ENCODE peak calls at places on chromosomes 12 and 14, in nine cellular contexts. A is A549, W is WTC11, T is H1, S is HCT116, P is HepG2, D is SK-N-SH, O is K562, L is endothelial cell of umbilical vein. F is an unnamed sample.
A peak's percentile ranks its signal among the peaks of the same experiment; 100 is the strongest.

GRCh38 chr12:6914246-6914947 is at the start of gene ENO2:
- DNase-seq in P (peak; percentile 44), S (no peak), D (peak; percentile 91), O (peak; percentile 56), A (peak; percentile 79), L (peak; percentile 51), T (peak; percentile 72), W (peak; percentile 63), F (peak; percentile 64)

GRCh38 chr12:111781085-111781658 is 14.4 kb downstream of the ALDH2 start:
- DNase-seq in O (no peak), S (no peak), T (no peak), A (no peak), W (no peak), D (no peak), L (no peak), P (no peak), F (no peak)

GRCh38 chr12:110073049-110073831 is 24.9 kb upstream of the C12orf76 start:
- DNase-seq in D (peak; percentile 60), W (no peak), O (no peak), P (no peak), S (no peak), T (peak; percentile 48), A (no peak), L (peak; percentile 30), F (no peak)

GRCh38 chr12:64097346-64098105 is 124.6 kb downstream of the KICS2 start:
- DNase-seq in L (peak; percentile 59), D (no peak), O (no peak), P (no peak), T (no peak), W (no peak), A (no peak), S (no peak), F (no peak)

GRCh38 chr14:64717870-64718269 is 13.6 kb downstream of the PLEKHG3 start:
- DNase-seq in T (no peak), O (no peak), S (no peak), L (no peak), W (peak; percentile 10), D (no peak), A (no peak), P (no peak), F (no peak)

GRCh38 chr12:49847161-49847560 is 4.3 kb upstream of the BCDIN3D start:
- DNase-seq in P (no peak), D (no peak), L (no peak), S (no peak), T (no peak), W (no peak), A (no peak), O (no peak), F (peak; percentile 46)

GRCh38 chr14:32762886-32763285 is 175.8 kb upstream of the NPAS3 start:
- DNase-seq in T (no peak), O (no peak), D (no peak), A (no peak), W (no peak), P (no peak), S (no peak), L (no peak), F (no peak)

GRCh38 chr12:87127272-87127671 is 871.1 kb upstream of the MGAT4C start:
- DNase-seq in W (no peak), O (no peak), P (no peak), L (no peak), S (no peak), T (no peak), A (no peak), D (no peak), F (no peak)

GRCh38 chr14:69699743-69700309 is 67.1 kb upstream of the SRSF5 start:
- DNase-seq in T (no peak), D (no peak), O (no peak), A (no peak), L (no peak), P (no peak), W (no peak), S (no peak), F (no peak)

GRCh38 chr12:84793558-84794367 is 118.8 kb downstream of the SLC6A15 start:
- DNase-seq in W (no peak), P (no peak), S (no peak), D (no peak), L (no peak), O (no peak), T (no peak), A (no peak), F (no peak)

GRCh38 chr14:57346741-57347140 is 43.6 kb upstream of the NAA30 start:
- DNase-seq in T (no peak), P (peak; percentile 87), S (no peak), D (no peak), W (no peak), A (no peak), O (no peak), L (no peak), F (no peak)

GRCh38 chr12:11182529-11182928 is 4.2 kb downstream of the TAS2R42 start:
- DNase-seq in L (no peak), W (no peak), D (no peak), T (no peak), A (no peak), O (no peak), S (no peak), P (no peak), F (no peak)

GRCh38 chr14:104724407-104724980 is 465 bp downstream of the ADSS1 start:
- DNase-seq in A (peak; percentile 38), O (peak; percentile 53), T (no peak), D (peak; percentile 84), P (no peak), S (no peak), L (peak; percentile 28), W (no peak), F (no peak)

GRCh38 chr12:124440841-124441381 is 126.5 kb downstream of the NCOR2 start:
- DNase-seq in D (no peak), L (no peak), W (no peak), S (no peak), A (no peak), T (no peak), P (no peak), O (no peak), F (no peak)

DNA sequence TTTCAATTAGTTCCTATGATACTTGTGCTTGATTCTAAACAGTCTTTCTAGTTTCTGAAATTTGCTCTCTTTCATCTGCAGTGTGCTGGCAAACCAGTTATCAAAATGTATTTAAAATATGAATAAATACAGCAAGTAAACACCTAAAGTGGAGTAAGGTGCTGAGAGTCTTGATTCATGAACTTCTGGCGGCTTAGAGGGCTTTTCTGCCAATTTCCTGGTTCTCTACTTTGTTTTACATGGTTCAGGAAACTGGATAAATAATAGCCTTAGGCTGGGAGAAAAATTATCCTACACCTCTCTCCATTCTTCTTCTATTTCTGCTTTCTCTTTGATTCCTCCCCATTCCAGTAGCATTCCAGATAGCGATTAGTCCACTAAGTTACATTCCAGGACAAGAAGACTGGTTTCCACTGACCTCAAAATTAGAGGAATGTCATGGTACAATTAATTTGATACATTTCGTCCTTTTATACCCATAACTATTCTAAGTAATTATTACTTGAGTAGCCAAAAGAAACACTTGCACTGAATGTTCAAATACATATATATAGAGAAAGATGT is 14.9 kb downstream of the ATP2B1 start:
- DNase-seq in A (no peak), D (no peak), O (no peak), W (no peak), S (no peak), T (no peak), L (peak; percentile 28), P (no peak), F (no peak)
- TF ChIP-seq MAX in A (no peak), D (no peak), O (no peak), W (no peak), S (no peak), T (no peak), L (no peak), P (no peak), F (no peak)

GRCh38 chr12:56221233-56221756 is 427 bp downstream of the RNF41 start:
- DNase-seq in D (peak; percentile 72), W (peak; percentile 62), A (peak; percentile 87), T (peak; percentile 65), O (peak; percentile 27), L (peak; percentile 70), S (no peak), P (no peak), F (no peak)
- TF ChIP-seq MAX in D (peak; percentile 43), W (peak; percentile 0), A (no peak), T (no peak), O (no peak), L (no peak), S (no peak), P (no peak), F (no peak)

GRCh38 chr14:91511014-91511466 is 930 bp upstream of the PPP4R3A start:
- DNase-seq in L (no peak), O (peak; percentile 30), D (peak; percentile 40), W (no peak), S (peak; percentile 15), P (peak; percentile 5), A (peak; percentile 28), T (no peak), F (peak; percentile 58)

GRCh38 chr14:91510171-91511013 is at the start of gene PPP4R3A:
- DNase-seq in T (peak; percentile 93), A (peak; percentile 92), S (peak; percentile 90), O (peak; percentile 93), W (peak; percentile 90), L (peak; percentile 96), P (peak; percentile 86), D (peak; percentile 98), F (peak; percentile 98)

GRCh38 chr14:91508105-91508504 is 2.0 kb downstream of the PPP4R3A start:
- DNase-seq in L (no peak), W (no peak), T (no peak), P (no peak), S (no peak), A (no peak), D (no peak), O (no peak), F (no peak)

GRCh38 chr14:91509878-91510170 is 286 bp downstream of the PPP4R3A start:
- DNase-seq in L (no peak), T (no peak), W (no peak), P (no peak), S (no peak), D (no peak), O (no peak), A (no peak), F (no peak)

DNA sequence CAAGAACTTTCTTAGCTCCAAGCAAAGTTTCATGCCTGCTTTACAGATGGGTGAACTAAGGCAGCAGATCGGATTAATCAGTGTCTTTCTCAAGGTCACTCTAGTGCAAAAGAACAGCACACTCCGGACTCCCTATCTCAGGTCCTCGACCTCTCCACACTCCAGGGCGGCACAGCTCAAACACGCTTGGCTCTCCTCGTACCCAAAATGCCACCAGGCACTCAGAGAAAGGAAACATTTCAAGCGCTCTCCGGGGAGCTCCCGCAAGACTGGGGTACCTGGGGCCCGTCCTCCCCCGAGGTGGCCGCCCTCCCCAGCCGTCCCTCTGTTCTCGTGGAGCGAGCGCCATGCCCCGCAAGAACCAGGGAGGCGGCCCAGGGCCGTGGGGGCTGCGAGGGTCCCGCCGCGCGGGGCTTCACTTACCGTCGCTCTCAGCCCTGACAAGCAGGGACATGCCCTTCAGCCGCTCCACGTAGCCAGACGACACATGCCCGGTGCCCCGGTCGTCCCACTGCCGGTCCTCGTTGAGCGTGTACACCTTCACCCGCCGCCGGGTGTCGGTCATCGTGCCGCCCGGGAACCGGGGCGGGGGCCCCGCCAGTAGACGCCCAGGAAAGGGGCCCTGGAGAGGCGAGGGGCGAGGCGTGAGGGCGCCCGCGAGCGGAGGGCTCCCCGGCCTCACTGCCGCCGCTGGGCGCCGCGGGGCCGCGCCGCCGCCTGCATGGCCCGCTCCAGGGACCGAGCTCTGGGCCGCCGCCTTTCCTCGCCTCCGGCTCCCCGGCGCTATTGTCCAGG is 830 bp downstream of the PPP4R3A start:
- DNase-seq in O (peak; percentile 38), S (no peak), P (peak; percentile 67), D (peak; percentile 75), L (peak; percentile 31), T (peak; percentile 64), A (peak; percentile 27), W (peak; percentile 20), F (peak; percentile 59)
- TF ChIP-seq MAX in O (no peak), S (no peak), P (no peak), D (no peak), L (no peak), T (no peak), A (no peak), W (no peak), F (no peak)

GRCh38 chr14:73289729-73290128 is 52.4 kb downstream of the PAPLN start:
- DNase-seq in D (no peak), A (no peak), L (no peak), S (no peak), P (no peak), O (no peak), W (no peak), T (no peak), F (no peak)
- TF ChIP-seq MAX in D (no peak), A (no peak), L (no peak), S (no peak), P (no peak), O (no peak), W (no peak), T (no peak), F (no peak)

F was measured in NB4.